ENCODE peak calls at places on chromosomes 12 and 14, in eight cellular contexts. T, R, X, N, K, V, S and J are unnamed samples.

GRCh38 chr14:77067632-77068514 is 30.2 kb upstream of the CIPC start:
- DNase-seq in R (peak; percentile 90), X (peak; percentile 82), T (peak; percentile 63), V (peak; percentile 46), N (peak; percentile 58), K (peak; percentile 76), S (peak; percentile 63), J (peak; percentile 52)

GRCh38 chr12:65443038-65443437 is 164.6 kb downstream of the MSRB3 start:
- DNase-seq in S (no peak), K (no peak), X (no peak), V (no peak), T (no peak), N (no peak), R (no peak), J (no peak)

GRCh38 chr14:75454963-75455546 is 27.2 kb downstream of the JDP2 start:
- DNase-seq in X (peak; percentile 54), S (peak; percentile 73), T (peak; percentile 68), N (peak; percentile 77), K (peak; percentile 72), R (peak; percentile 87), V (no peak), J (no peak)

GRCh38 chr12:80086025-80086424 is 13.3 kb upstream of the OTOGL start:
- DNase-seq in R (no peak), X (peak; percentile 11), S (no peak), V (no peak), N (no peak), T (no peak), K (no peak), J (no peak)

GRCh38 chr14:105351920-105352871 is 37.6 kb downstream of the PACS2 start:
- DNase-seq in K (peak; percentile 83), N (peak; percentile 90), V (peak; percentile 80), R (peak; percentile 92), X (peak; percentile 93), T (peak; percentile 79), S (peak; percentile 81), J (peak; percentile 75)

GRCh38 chr14:92785601-92786426 is 8.3 kb upstream of the GOLGA5 start:
- DNase-seq in N (no peak), T (peak; percentile 57), K (no peak), R (no peak), V (no peak), X (peak; percentile 73), S (no peak), J (no peak)

GRCh38 chr14:61765225-61765943 is 3.2 kb downstream of the SNAPC1 start:
- DNase-seq in X (peak; percentile 88), S (no peak), R (no peak), K (no peak), N (no peak), T (no peak), V (no peak), J (no peak)

GRCh38 chr12:9120487-9121184 is 4.9 kb upstream of the A2M start:
- DNase-seq in K (no peak), V (no peak), S (no peak), R (no peak), X (no peak), T (no peak), N (no peak), J (no peak)

GRCh38 chr12:77190022-77190421 is 124.7 kb upstream of the E2F7 start:
- DNase-seq in X (peak; percentile 11), K (no peak), N (no peak), V (no peak), R (no peak), T (no peak), S (no peak), J (no peak)

GRCh38 chr14:30270200-30271161 is 288.5 kb upstream of the G2E3 start:
- DNase-seq in X (peak; percentile 96), N (peak; percentile 81), V (peak; percentile 90), R (peak; percentile 94), T (peak; percentile 81), S (peak; percentile 83), K (peak; percentile 81), J (peak; percentile 84)

GRCh38 chr12:132456186-132456943 is 33.6 kb upstream of the FBRSL1 start:
- DNase-seq in V (no peak), K (no peak), N (no peak), T (no peak), X (no peak), R (no peak), S (no peak), J (no peak)

GRCh38 chr14:66240112-66240511 is 246.1 kb upstream of the CCDC196 start:
- DNase-seq in S (no peak), N (no peak), X (no peak), V (no peak), T (no peak), R (no peak), K (no peak), J (no peak)

GRCh38 chr14:37202265-37202664 is 4.5 kb downstream of the MIPOL1 start:
- DNase-seq in K (no peak), X (no peak), R (no peak), S (no peak), N (no peak), V (no peak), T (no peak), J (no peak)

GRCh38 chr12:111546758-111547383 is 52.2 kb downstream of the ATXN2 start:
- DNase-seq in S (no peak), X (no peak), K (no peak), R (no peak), V (no peak), N (no peak), T (no peak), J (no peak)

GRCh38 chr14:90697577-90698206 is 118.5 kb downstream of the TTC7B start:
- DNase-seq in K (peak; percentile 84), T (peak; percentile 87), S (peak; percentile 87), V (peak; percentile 71), X (peak; percentile 86), R (peak; percentile 92), N (peak; percentile 85), J (peak; percentile 91)

GRCh38 chr12:265096-265495 is 2.5 kb upstream of the SLC6A13 start:
- DNase-seq in N (no peak), T (no peak), X (no peak), V (no peak), K (no peak), S (no peak), R (no peak), J (no peak)

GRCh38 chr12:271165-271564 is 8.5 kb upstream of the SLC6A13 start:
- DNase-seq in N (no peak), T (no peak), S (no peak), R (no peak), X (no peak), K (no peak), V (no peak), J (no peak)

GRCh38 chr12:269216-269615 is 6.6 kb upstream of the SLC6A13 start:
- DNase-seq in T (no peak), K (no peak), X (no peak), V (no peak), S (peak; percentile 27), R (no peak), N (no peak), J (no peak)

GRCh38 chr12:268483-268840 is 5.8 kb upstream of the SLC6A13 start:
- DNase-seq in S (no peak), K (no peak), X (no peak), T (no peak), V (no peak), N (no peak), R (no peak), J (no peak)

GRCh38 chr12:267581-268482 is 5.2 kb upstream of the SLC6A13 start:
- DNase-seq in X (no peak), R (no peak), K (no peak), S (no peak), T (no peak), N (no peak), V (no peak), J (no peak)
- H3K27me3 ChIP-seq in X (no peaks in the 10 kb centered on the region), R (no peaks in the 10 kb centered on the region), K (peaks cover 4% of the 10 kb centered on the region), S (no peaks in the 10 kb centered on the region), T (no peaks in the 10 kb centered on the region), N (no peaks in the 10 kb centered on the region), V (no peaks in the 10 kb centered on the region), J (no peaks in the 10 kb centered on the region)

GRCh38 chr12:52735816-52736632 is 32.7 kb upstream of the KRT77 start:
- DNase-seq in R (no peak), T (no peak), V (no peak), S (no peak), N (no peak), X (no peak), K (no peak), J (no peak)
- H3K27me3 ChIP-seq in R (no peaks in the 10 kb centered on the region), T (peaks cover 77% of the 10 kb centered on the region), V (no peaks in the 10 kb centered on the region), S (peaks cover 10% of the 10 kb centered on the region), N (peaks cover 3% of the 10 kb centered on the region), X (no peaks in the 10 kb centered on the region), K (peaks cover 14% of the 10 kb centered on the region), J (no peaks in the 10 kb centered on the region)

DNA sequence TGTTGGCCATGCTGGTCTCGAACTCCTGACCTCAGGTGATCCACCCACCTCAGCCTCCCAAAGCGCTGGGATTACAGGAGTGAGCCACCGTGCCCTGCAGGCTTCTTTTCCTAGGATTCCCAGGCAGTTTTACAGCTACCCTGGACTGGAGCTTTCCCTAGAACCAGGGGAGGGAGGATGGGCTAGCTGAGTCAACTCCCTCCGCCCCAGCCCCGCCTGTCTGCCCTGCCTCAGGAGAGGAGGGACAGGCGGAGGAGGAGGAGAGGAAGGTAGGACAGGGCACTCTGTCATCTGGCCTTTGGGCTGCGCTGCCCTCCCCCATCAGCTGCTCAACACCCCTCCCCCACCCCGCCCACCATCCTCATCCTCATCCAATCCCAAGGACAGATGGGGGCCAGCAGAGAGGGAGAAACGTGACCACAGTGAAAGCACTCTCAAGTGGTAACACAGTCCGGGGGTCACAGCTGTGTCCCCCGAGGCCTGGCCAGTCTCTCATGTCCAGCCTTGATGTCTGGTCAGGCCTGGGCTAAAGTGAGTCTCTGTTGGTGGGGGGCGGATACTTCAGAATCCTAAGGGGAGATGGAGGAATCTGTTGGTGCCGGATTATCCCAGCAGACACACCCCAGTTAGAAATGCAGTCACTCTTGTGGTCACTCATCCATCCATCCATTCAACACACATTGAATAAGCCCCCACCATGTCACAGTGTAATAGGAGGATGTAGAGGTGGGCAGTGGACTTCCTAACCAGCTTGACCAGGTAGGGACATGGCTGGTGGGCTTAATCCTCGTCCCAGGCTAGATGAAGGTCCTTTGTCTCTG is 12.3 kb downstream of the FIGNL2 start:
- DNase-seq in K (no peak), X (peak; percentile 80), S (no peak), R (no peak), T (no peak), V (no peak), N (no peak), J (no peak)
- H3K27me3 ChIP-seq in K (peaks cover 16% of the 10 kb centered on the region), X (no peaks in the 10 kb centered on the region), S (no peaks in the 10 kb centered on the region), R (no peaks in the 10 kb centered on the region), T (peaks cover 51% of the 10 kb centered on the region), V (no peaks in the 10 kb centered on the region), N (no peaks in the 10 kb centered on the region), J (no peaks in the 10 kb centered on the region)

DNA sequence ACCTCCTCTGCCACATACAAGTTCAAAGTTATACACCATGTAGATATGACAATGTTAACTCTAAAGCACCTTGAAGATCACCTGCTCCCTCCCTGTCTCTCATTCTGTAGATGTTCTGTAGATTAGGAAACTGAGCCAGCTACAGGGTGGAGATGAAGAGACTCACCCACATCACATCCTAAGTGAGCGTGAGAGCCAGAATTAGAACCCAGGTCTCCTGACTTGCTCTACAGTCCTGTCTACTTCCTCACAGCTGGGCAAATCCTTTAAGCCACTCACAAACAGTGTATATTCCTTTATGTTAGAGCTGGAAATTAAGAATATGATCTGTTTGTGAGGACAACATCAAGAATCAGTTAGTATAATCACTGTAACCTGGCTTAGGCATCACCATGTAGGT is 1.8 kb downstream of the APPL2 start:
- DNase-seq in V (no peak), N (no peak), K (no peak), X (no peak), S (no peak), T (no peak), R (no peak), J (no peak)
- H3K27me3 ChIP-seq in V (no peaks in the 10 kb centered on the region), N (no peaks in the 10 kb centered on the region), K (no peaks in the 10 kb centered on the region), X (no peaks in the 10 kb centered on the region), S (no peaks in the 10 kb centered on the region), T (no peaks in the 10 kb centered on the region), R (no peaks in the 10 kb centered on the region), J (no peaks in the 10 kb centered on the region)